ENCODE peak calls at places on chromosomes 2 and 18, in ten cellular contexts. K, Y, N, X, D, C, I, J, P and T are unnamed samples.

GRCh38 chr18:63025251-63025710 is 294.3 kb downstream of the BCL2 start:
- DNase-seq in X (peak; percentile 19), D (no peak), C (peak; percentile 75), J (no peak), N (no peak), P (no peak), Y (no peak), K (no peak), I (no peak), T (no peak)

GRCh38 chr2:64402876-64403275 is 51.1 kb upstream of the LGALSL start:
- DNase-seq in Y (no peak), D (no peak), K (no peak), J (no peak), I (no peak), C (no peak), N (no peak), P (no peak), X (no peak), T (no peak)

GRCh38 chr2:152716805-152717241 is 438 bp downstream of the PRPF40A start:
- DNase-seq in X (peak; percentile 14), Y (no peak), N (no peak), C (peak; percentile 72), P (no peak), I (peak; percentile 28), J (peak; percentile 14), K (no peak), D (peak; percentile 23), T (no peak)

GRCh38 chr2:84781942-84782716 is 98.8 kb downstream of the TRABD2A start:
- DNase-seq in P (peak; percentile 36), I (peak; percentile 62), N (no peak), D (no peak), X (no peak), C (no peak), Y (no peak), J (no peak), K (peak; percentile 61), T (no peak)

GRCh38 chr2:182890773-182891381 is 24.4 kb upstream of the FRZB start:
- DNase-seq in N (no peak), I (no peak), X (no peak), P (no peak), J (no peak), K (no peak), Y (no peak), C (no peak), D (no peak), T (no peak)

GRCh38 chr2:143807677-143808076 is 678.5 kb downstream of the ARHGAP15 start:
- DNase-seq in C (no peak), N (peak; percentile 15), P (no peak), X (no peak), D (peak; percentile 73), K (no peak), Y (no peak), I (no peak), J (no peak), T (no peak)

GRCh38 chr18:46458472-46458871 is 198.5 kb downstream of the LOXHD1 start:
- DNase-seq in I (no peak), K (no peak), C (no peak), J (no peak), X (no peak), Y (no peak), D (no peak), N (no peak), P (no peak), T (no peak)

GRCh38 chr2:230203110-230203676 is 16.6 kb downstream of the SP110 start:
- DNase-seq in P (no peak), K (no peak), X (peak; percentile 41), N (no peak), D (no peak), C (no peak), Y (no peak), I (no peak), J (no peak), T (no peak)

GRCh38 chr18:31072175-31072574 is 29.6 kb upstream of the DSC3 start:
- DNase-seq in K (no peak), P (no peak), X (no peak), I (no peak), C (no peak), N (no peak), J (no peak), D (no peak), Y (no peak), T (no peak)

GRCh38 chr2:229714080-229714735 is at the start of gene DNER:
- DNase-seq in X (no peak), N (peak; percentile 23), J (peak; percentile 35), C (peak; percentile 87), I (peak; percentile 47), Y (no peak), K (peak; percentile 62), P (peak; percentile 88), D (no peak), T (peak; percentile 91)

GRCh38 chr18:43115076-43116035 is at the start of gene RIT2:
- DNase-seq in I (no peak), P (no peak), K (no peak), J (no peak), Y (no peak), N (no peak), D (no peak), X (no peak), C (no peak), T (peak; percentile 50)

GRCh38 chr18:21369146-21369545 is 127.1 kb downstream of the GREB1L start:
- DNase-seq in K (no peak), C (no peak), Y (no peak), J (no peak), I (no peak), P (no peak), N (peak; percentile 28), D (no peak), X (no peak), T (no peak)

GRCh38 chr2:233458826-233459225 is 104.5 kb downstream of the DGKD start:
- DNase-seq in K (no peak), N (no peak), P (no peak), C (no peak), Y (no peak), I (no peak), D (no peak), X (no peak), J (no peak), T (no peak)

GRCh38 chr2:62195421-62196277 is at the start of gene B3GNT2:
- DNase-seq in K (peak; percentile 89), I (peak; percentile 81), D (peak; percentile 73), N (peak; percentile 81), X (peak; percentile 86), P (peak; percentile 94), Y (no peak), C (peak; percentile 93), J (peak; percentile 67), T (peak; percentile 53)

GRCh38 chr2:159891917-159892691 is 94.1 kb upstream of the CD302 start:
- DNase-seq in D (no peak), P (no peak), X (no peak), N (peak; percentile 67), Y (no peak), I (no peak), K (no peak), J (peak; percentile 28), C (no peak), T (no peak)

GRCh38 chr2:195199864-195200263 is 457.2 kb upstream of the SLC39A10 start:
- DNase-seq in C (no peak), D (no peak), N (no peak), I (no peak), Y (no peak), P (no peak), J (no peak), K (no peak), X (no peak), T (no peak)

GRCh38 chr2:69163109-69163508 is 150.1 kb downstream of the ANTXR1 start:
- DNase-seq in N (peak; percentile 93), Y (peak; percentile 47), K (no peak), C (no peak), I (no peak), D (peak; percentile 48), X (no peak), P (peak; percentile 12), J (peak; percentile 67), T (no peak)

GRCh38 chr2:212711851-212712250 is 173.2 kb upstream of the ERBB4 start:
- DNase-seq in K (no peak), X (no peak), P (no peak), C (no peak), Y (peak; percentile 68), N (peak; percentile 86), J (no peak), D (no peak), I (no peak), T (no peak)

GRCh38 chr2:176678571-176678970 is 409.3 kb downstream of the MTX2 start:
- DNase-seq in P (no peak), Y (no peak), I (no peak), C (no peak), X (no peak), N (no peak), J (no peak), K (no peak), D (no peak), T (no peak)

GRCh38 chr2:218217366-218218309 is 649 bp downstream of the ARPC2 start:
- DNase-seq in I (peak; percentile 78), N (peak; percentile 57), P (peak; percentile 67), K (peak; percentile 82), J (peak; percentile 48), C (peak; percentile 60), X (peak; percentile 58), D (peak; percentile 45), Y (no peak), T (peak; percentile 51)

GRCh38 chr2:196174424-196174823 is 3.0 kb upstream of the STK17B start:
- DNase-seq in D (no peak), P (no peak), K (no peak), J (no peak), X (no peak), N (no peak), C (no peak), I (peak; percentile 50), Y (no peak), T (no peak)

GRCh38 chr2:120219291-120219690 is 3.9 kb downstream of the TMEM185B start:
- DNase-seq in N (no peak), C (no peak), D (no peak), K (peak; percentile 14), X (no peak), Y (no peak), I (no peak), J (no peak), P (no peak), T (no peak)

GRCh38 chr2:3458396-3459184 is 60.7 kb downstream of the ADI1 start:
- DNase-seq in N (no peak), Y (no peak), C (no peak), K (no peak), D (no peak), I (no peak), X (no peak), P (no peak), J (no peak), T (no peak)

GRCh38 chr2:72289283-72289682 is 141.6 kb upstream of the CYP26B1 start:
- DNase-seq in K (no peak), C (no peak), D (no peak), J (no peak), Y (peak; percentile 29), I (no peak), N (peak; percentile 32), P (no peak), X (no peak), T (no peak)

GRCh38 chr2:54228945-54229344 is 27.1 kb downstream of the TSPYL6 start:
- DNase-seq in C (no peak), N (no peak), Y (no peak), J (no peak), D (no peak), K (no peak), P (no peak), I (no peak), X (no peak), T (no peak)

GRCh38 chr2:239991689-239992314 is 33.3 kb downstream of the NDUFA10 start:
- DNase-seq in J (peak; percentile 15), D (no peak), C (peak; percentile 63), X (no peak), I (no peak), Y (peak; percentile 29), P (peak; percentile 50), N (peak; percentile 60), K (no peak), T (peak; percentile 65)

GRCh38 chr2:175880-176800 is 87.7 kb downstream of the SH3YL1 start:
- DNase-seq in I (peak; percentile 35), K (no peak), P (no peak), N (peak; percentile 18), D (no peak), X (no peak), Y (no peak), J (no peak), C (no peak), T (no peak)

GRCh38 chr18:47996091-47996541 is 65.7 kb upstream of the SMAD2 start:
- DNase-seq in C (peak; percentile 88), J (no peak), K (no peak), X (no peak), I (no peak), P (no peak), N (no peak), D (no peak), Y (no peak), T (peak; percentile 12)